ENCODE peak calls at places on chromosomes 12 and 14, in eight cellular contexts. K is naive B cell; X is left cardiac atrium; Y is H54; G is fibroblast of lung; E is activated naive CD4-positive, alpha-beta T cell; Q is HTR-8/SVneo; L is HFFc6. D is an unnamed sample.

GRCh38 chr14:102772781-102773570 is 4.3 kb upstream of the TRAF3 start:
- DNase-seq in K (no peak), X (no peak), Y (no peak), G (peak), E (no peak), Q (peak), L (no peak), D (no peak)

GRCh38 chr14:32342151-32342853 is 13.2 kb downstream of the AKAP6 start:
- DNase-seq in K (no peak), X (no peak), Y (no peak), G (no peak), E (no peak), Q (no peak), L (no peak), D (no peak)

GRCh38 chr12:52285851-52286530 is 5.3 kb downstream of the KRT81 start:
- DNase-seq in K (no peak), X (no peak), Y (no peak), G (no peak), E (no peak), Q (no peak), L (no peak), D (no peak)

GRCh38 chr12:122003646-122004611 is 17.8 kb upstream of the BCL7A start:
- DNase-seq in K (peak), X (no peak), Y (no peak), G (no peak), E (no peak), Q (no peak), L (no peak), D (no peak)

GRCh38 chr12:124381454-124382207 is 86.7 kb downstream of the RFLNA start:
- DNase-seq in K (no peak), X (peak), Y (no peak), G (peak), E (no peak), Q (peak), L (peak), D (peak)

GRCh38 chr12:118611295-118611694 is 234.9 kb downstream of the SUDS3 start:
- DNase-seq in K (no peak), X (peak), Y (no peak), G (no peak), E (no peak), Q (no peak), L (no peak), D (no peak)

GRCh38 chr14:56087824-56088571 is 30.2 kb upstream of the PELI2 start:
- DNase-seq in K (no peak), X (no peak), Y (no peak), G (peak), E (no peak), Q (no peak), L (no peak), D (no peak)

GRCh38 chr12:74646831-74647230 is 109.2 kb downstream of the ATXN7L3B start:
- DNase-seq in K (no peak), X (no peak), Y (no peak), G (peak), E (no peak), Q (no peak), L (no peak), D (no peak)

GRCh38 chr14:75968461-75968860 is 13.3 kb downstream of the TGFB3 start:
- DNase-seq in K (no peak), X (no peak), Y (no peak), G (no peak), E (no peak), Q (no peak), L (no peak), D (no peak)

GRCh38 chr12:125249066-125249824 is 184.0 kb downstream of the AACS start:
- DNase-seq in K (no peak), X (no peak), Y (no peak), G (no peak), E (no peak), Q (no peak), L (no peak), D (no peak)

GRCh38 chr14:22973217-22974032 is 8.9 kb downstream of the AJUBA start:
- DNase-seq in K (peak), X (no peak), Y (no peak), G (peak), E (no peak), Q (peak), L (peak), D (no peak)

GRCh38 chr14:85584481-85584880 is 54.5 kb downstream of the FLRT2 start:
- DNase-seq in K (no peak), X (no peak), Y (no peak), G (no peak), E (no peak), Q (no peak), L (no peak), D (no peak)

GRCh38 chr14:51398898-51399297 is 158.9 kb downstream of the TMX1 start:
- DNase-seq in K (no peak), X (peak), Y (peak), G (peak), E (no peak), Q (no peak), L (peak), D (peak)

GRCh38 chr14:95614335-95614734 is 71.9 kb upstream of the TCL1B start:
- DNase-seq in K (no peak), X (no peak), Y (no peak), G (no peak), E (no peak), Q (no peak), L (no peak), D (no peak)

GRCh38 chr14:65075628-65076325 is 26.5 kb downstream of the MAX start:
- DNase-seq in K (no peak), X (no peak), Y (no peak), G (no peak), E (no peak), Q (no peak), L (no peak), D (no peak)

GRCh38 chr12:56631790-56632700 is 1.9 kb upstream of the BAZ2A start:
- DNase-seq in K (peak), X (peak), Y (no peak), G (peak), E (no peak), Q (peak), L (no peak), D (no peak)

GRCh38 chr12:99130808-99131538 is 485.9 kb downstream of the APAF1 start:
- DNase-seq in K (no peak), X (no peak), Y (no peak), G (peak), E (no peak), Q (no peak), L (no peak), D (no peak)

GRCh38 chr14:59306775-59307174 is 118.3 kb downstream of the DAAM1 start:
- DNase-seq in K (no peak), X (no peak), Y (peak), G (peak), E (no peak), Q (peak), L (peak), D (no peak)

GRCh38 chr12:19316420-19316819 is 122.9 kb upstream of the AEBP2 start:
- DNase-seq in K (no peak), X (no peak), Y (no peak), G (peak), E (no peak), Q (no peak), L (no peak), D (no peak)

GRCh38 chr14:73261075-73261474 is 23.8 kb downstream of the PAPLN start:
- DNase-seq in K (no peak), X (no peak), Y (no peak), G (no peak), E (no peak), Q (no peak), L (no peak), D (no peak)

GRCh38 chr14:85531594-85532391 is 1.8 kb downstream of the FLRT2 start:
- DNase-seq in K (no peak), X (peak), Y (no peak), G (peak), E (no peak), Q (peak), L (peak), D (peak)

GRCh38 chr12:98551787-98552186 is 36.4 kb downstream of the TMPO start:
- DNase-seq in K (no peak), X (no peak), Y (no peak), G (no peak), E (no peak), Q (no peak), L (no peak), D (no peak)